ENCODE peak calls at places on chromosomes 6 and 20, in five cellular contexts. X is cardiac fibroblast; D is A549; Y is CD8-positive, alpha-beta T cell; L is GM20000. Q is an unnamed sample.

GRCh38 chr6:165782812-165783211 is 119.8 kb upstream of the PDE10A start:
- DNase-seq in L (no peak), Y (no peak), X (no peak), D (no peak), Q (no peak)

GRCh38 chr6:25022140-25022553 is 86.4 kb upstream of the RIPOR2 start:
- DNase-seq in X (peak), Y (no peak), L (no peak), D (no peak), Q (no peak)

GRCh38 chr20:46030290-46031013 is 1.4 kb downstream of the SLC12A5 start:
- DNase-seq in X (no peak), D (no peak), L (no peak), Y (no peak), Q (no peak)

GRCh38 chr20:878511-879307 is 37.4 kb downstream of the ANGPT4 start:
- DNase-seq in D (peak), Y (no peak), L (peak), X (peak), Q (no peak)

GRCh38 chr20:8909596-8909995 is 159.3 kb upstream of the PLCB4 start:
- DNase-seq in D (no peak), L (no peak), Y (no peak), X (peak), Q (no peak)

GRCh38 chr6:26383624-26384417 is 913 bp downstream of the BTN2A2 start:
- DNase-seq in L (no peak), Y (peak), D (no peak), X (peak), Q (no peak)

GRCh38 chr6:722608-723007 is 29.7 kb upstream of the EXOC2 start:
- DNase-seq in D (no peak), X (peak), Y (no peak), L (no peak), Q (no peak)

GRCh38 chr6:116015560-116015959 is 45.1 kb downstream of the FRK start:
- DNase-seq in D (no peak), X (no peak), L (no peak), Y (no peak), Q (no peak)

GRCh38 chr6:113859349-113860164 is 2.4 kb downstream of the MARCKS start:
- DNase-seq in X (peak), L (peak), Y (no peak), D (no peak), Q (peak)

GRCh38 chr20:15511551-15511950 is 1061.7 kb downstream of the KIF16B start:
- DNase-seq in D (no peak), Y (no peak), X (no peak), L (no peak), Q (no peak)

GRCh38 chr20:6768228-6769185 is 1.0 kb downstream of the BMP2 start:
- DNase-seq in D (no peak), Y (no peak), X (peak), L (peak), Q (no peak)

GRCh38 chr6:150202404-150202803 is 59.6 kb downstream of the PPP1R14C start:
- DNase-seq in L (no peak), Y (no peak), D (no peak), X (peak), Q (no peak)

GRCh38 chr6:43052225-43052841 is 1.3 kb downstream of the CUL7 start:
- DNase-seq in X (no peak), Y (no peak), D (no peak), L (no peak), Q (no peak)

GRCh38 chr6:163438940-163439335 is 24.4 kb downstream of the QKI start:
- DNase-seq in L (no peak), X (no peak), D (no peak), Y (peak), Q (no peak)

GRCh38 chr6:5590187-5590586 is 328.9 kb downstream of the FARS2 start:
- DNase-seq in L (no peak), D (no peak), X (no peak), Y (no peak), Q (no peak)

GRCh38 chr6:89842228-89842627 is 12.5 kb downstream of the CASP8AP2 start:
- DNase-seq in D (no peak), X (peak), Y (no peak), L (no peak), Q (no peak)

GRCh38 chr6:137832110-137832509 is 34.9 kb upstream of the TNFAIP3 start:
- DNase-seq in D (peak), L (no peak), Y (no peak), X (peak), Q (no peak)

GRCh38 chr6:32855467-32856174 is 1.6 kb downstream of the PSMB9 start:
- DNase-seq in L (no peak), X (no peak), D (no peak), Y (no peak), Q (no peak)

GRCh38 chr20:64053841-64054661 is 4.6 kb upstream of the SOX18 start:
- DNase-seq in D (peak), Y (no peak), L (peak), X (peak), Q (no peak)
- TF ChIP-seq CTCF in D (peak), Y (no peak), L (no peak), X (peak), Q (no peak)

DNA sequence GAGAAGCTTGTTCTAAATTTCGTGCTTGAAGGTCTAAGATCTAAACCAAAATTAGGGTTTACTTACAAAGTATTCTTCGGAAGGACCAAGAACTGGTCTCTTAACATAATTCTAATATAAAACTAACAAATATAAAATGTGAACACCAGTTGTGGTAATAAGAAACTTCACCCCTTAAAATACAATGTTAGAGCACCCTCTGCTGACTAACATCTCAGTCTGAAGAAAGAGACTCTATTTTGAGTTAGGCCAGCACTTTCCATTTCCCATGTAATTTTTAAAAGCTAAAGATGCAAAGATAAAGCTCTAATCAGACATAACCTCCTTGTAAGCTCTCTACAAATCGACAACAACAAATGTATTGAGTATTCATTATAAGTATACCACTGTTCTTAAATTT is 24.6 kb downstream of the ATG5 start:
- DNase-seq in Y (no peak), D (peak), L (peak), X (peak), Q (no peak)
- TF ChIP-seq CTCF in Y (peak), D (peak), L (no peak), X (peak), Q (no peak)

GRCh38 chr20:25309395-25310267 is 61.7 kb downstream of the PYGB start:
- DNase-seq in D (peak), L (no peak), X (peak), Y (no peak), Q (no peak)

GRCh38 chr20:25308083-25308491 is 60.2 kb downstream of the PYGB start:
- DNase-seq in L (no peak), D (no peak), X (no peak), Y (no peak), Q (no peak)

GRCh38 chr20:25308671-25309394 is 60.9 kb downstream of the PYGB start:
- DNase-seq in X (peak), Y (no peak), D (no peak), L (no peak), Q (no peak)

GRCh38 chr20:25310921-25311728 is 63.2 kb downstream of the PYGB start:
- DNase-seq in L (no peak), D (no peak), X (peak), Y (no peak), Q (no peak)

GRCh38 chr20:25310268-25310920 is 62.5 kb downstream of the PYGB start:
- DNase-seq in L (peak), X (peak), D (peak), Y (peak), Q (no peak)
- TF ChIP-seq CTCF in L (peak), X (peak), D (peak), Y (no peak), Q (no peak)

DNA sequence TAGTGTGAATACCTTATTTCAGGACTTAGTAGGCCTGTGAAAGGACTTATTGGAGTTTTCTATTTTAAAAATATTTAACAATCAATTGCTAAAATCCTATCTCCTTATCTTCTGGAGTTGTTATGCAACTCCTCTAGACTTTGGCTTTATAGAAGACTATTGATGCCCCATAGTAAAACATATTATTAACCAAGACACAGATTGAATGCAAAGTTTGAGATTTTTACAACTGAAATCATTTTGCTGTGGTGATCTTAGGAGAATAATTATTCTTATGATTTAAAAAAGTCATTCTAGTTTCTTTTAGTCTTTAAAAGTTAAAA is 4.5 kb downstream of the HEY2 start:
- DNase-seq in L (no peak), Y (no peak), D (no peak), X (no peak), Q (no peak)
- TF ChIP-seq CTCF in L (no peak), Y (peak), D (no peak), X (no peak), Q (no peak)

GRCh38 chr6:168314029-168314420 is 5.6 kb downstream of the DACT2 start:
- DNase-seq in D (no peak), L (no peak), Y (no peak), X (no peak), Q (no peak)

GRCh38 chr6:168315626-168316025 is 4.0 kb downstream of the DACT2 start:
- DNase-seq in Y (no peak), L (no peak), X (no peak), D (no peak), Q (no peak)

GRCh38 chr6:168313371-168314028 is 6.1 kb downstream of the DACT2 start:
- DNase-seq in L (no peak), D (no peak), Y (no peak), X (no peak), Q (no peak)

GRCh38 chr6:168318090-168318489 is 1.5 kb downstream of the DACT2 start:
- DNase-seq in L (no peak), Y (no peak), X (no peak), D (no peak), Q (no peak)

DNA sequence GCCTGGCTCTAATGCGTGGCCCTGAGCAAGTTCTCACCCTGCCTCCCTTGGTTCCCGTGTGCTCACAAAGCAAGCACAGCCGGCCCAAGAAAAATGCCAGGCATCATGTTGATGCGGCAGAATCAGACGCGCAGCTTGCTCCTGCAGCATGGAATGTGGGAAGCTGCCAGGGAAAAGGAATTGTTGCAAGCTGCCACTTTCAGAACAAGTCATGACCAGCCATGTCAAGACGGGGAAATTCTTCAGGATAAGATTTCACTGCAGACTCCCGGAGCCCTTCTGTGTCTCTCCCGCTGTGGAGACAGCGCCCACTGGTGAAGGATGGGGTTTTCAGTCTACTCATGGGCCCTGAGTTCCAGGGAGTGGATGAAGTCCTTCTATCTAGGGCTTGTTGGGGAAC is 4.6 kb downstream of the DACT2 start:
- DNase-seq in Y (no peak), D (no peak), L (no peak), X (peak), Q (no peak)
- TF ChIP-seq CTCF in Y (no peak), D (peak), L (no peak), X (no peak), Q (no peak)

DNA sequence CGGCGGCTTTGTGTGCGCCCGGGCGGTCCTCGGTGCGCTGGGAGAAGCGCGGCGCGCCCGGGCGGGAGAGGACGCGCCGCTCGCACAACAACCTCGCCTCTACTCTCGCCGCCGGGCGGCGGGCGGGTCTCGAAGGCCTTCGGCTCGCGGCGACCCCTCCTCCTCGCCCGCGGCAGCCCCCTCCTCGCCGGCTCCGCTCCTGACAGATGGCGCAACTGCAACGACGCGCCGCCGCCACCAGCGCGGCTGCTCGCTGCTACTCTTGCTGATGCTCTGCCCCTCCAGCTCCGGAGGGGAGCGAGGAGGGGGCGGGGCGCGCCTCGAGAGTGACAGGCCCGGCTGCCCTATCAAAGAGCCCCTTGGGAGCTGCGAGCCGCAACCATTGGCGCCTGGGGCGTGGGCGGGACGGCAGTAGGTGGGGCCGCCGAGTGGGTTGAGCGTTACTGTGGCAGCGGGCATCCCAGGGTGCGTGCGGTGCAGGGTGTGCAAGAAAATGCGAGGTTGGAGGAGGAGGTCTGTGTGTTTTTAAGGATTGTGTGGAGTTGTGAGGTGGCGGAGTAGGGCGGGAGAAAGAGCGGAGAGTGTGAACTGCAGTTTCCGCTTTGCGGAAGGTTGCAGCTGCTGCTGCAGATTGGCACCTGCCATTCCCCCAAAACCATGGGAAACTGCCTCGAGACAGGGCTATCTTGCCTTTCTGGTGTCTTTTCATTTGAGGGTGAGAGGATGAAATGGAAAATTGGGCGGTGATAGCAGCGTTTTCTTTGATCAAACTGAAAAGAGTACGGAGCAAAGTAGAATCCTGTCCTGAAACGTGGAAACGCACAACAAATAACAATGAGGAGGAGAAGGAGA is at the start of gene FYN:
- DNase-seq in L (peak), D (peak), Y (peak), X (peak), Q (peak)
- TF ChIP-seq CTCF in L (peak), D (no peak), Y (peak), X (peak), Q (no peak)

GRCh38 chr6:144063744-144064401 is 31.5 kb downstream of the SF3B5 start:
- DNase-seq in Y (peak), D (peak), L (peak), X (peak), Q (peak)
- TF ChIP-seq CTCF in Y (no peak), D (peak), L (no peak), X (no peak), Q (no peak)

GRCh38 chr6:168219167-168219566 is 100.4 kb downstream of the DACT2 start:
- DNase-seq in Y (no peak), X (peak), L (no peak), D (no peak), Q (no peak)
- TF ChIP-seq CTCF in Y (no peak), X (no peak), L (no peak), D (no peak), Q (no peak)